ENCODE peak calls at places on chromosomes 6 and 20, in six cellular contexts. One of them, this sample, is unnamed.

GRCh38 chr6:170449835-170450753 is 103.0 kb downstream of the PSMB1 start:
- DNase-seq in gastrocnemius medialis: no peak
- DNase-seq in AG04450: no peak
- DNase-seq in brain microvascular endothelial cell: no peak
- DNase-seq in mesothelial cell of epicardium: peak; percentile 40
- DNase-seq in GM12865: peak; percentile 30
- DNase-seq in this sample: no peak

GRCh38 chr6:154962751-154963150 is 32.4 kb upstream of the TIAM2 start:
- DNase-seq in gastrocnemius medialis: no peak
- DNase-seq in AG04450: peak; percentile 55
- DNase-seq in brain microvascular endothelial cell: peak; percentile 73
- DNase-seq in mesothelial cell of epicardium: no peak
- DNase-seq in GM12865: no peak
- DNase-seq in this sample: no peak

GRCh38 chr6:107304421-107305025 is 154.8 kb downstream of the PDSS2 start:
- DNase-seq in gastrocnemius medialis: no peak
- DNase-seq in AG04450: no peak
- DNase-seq in brain microvascular endothelial cell: peak; percentile 6
- DNase-seq in mesothelial cell of epicardium: no peak
- DNase-seq in GM12865: no peak
- DNase-seq in this sample: no peak

GRCh38 chr6:13012977-13013680 is 296.6 kb downstream of the PHACTR1 start:
- DNase-seq in gastrocnemius medialis: no peak
- DNase-seq in AG04450: no peak
- DNase-seq in brain microvascular endothelial cell: no peak
- DNase-seq in mesothelial cell of epicardium: peak; percentile 42
- DNase-seq in GM12865: no peak
- DNase-seq in this sample: peak; percentile 22

GRCh38 chr6:92496527-92496926 is 922.8 kb downstream of the EPHA7 start:
- DNase-seq in gastrocnemius medialis: no peak
- DNase-seq in AG04450: no peak
- DNase-seq in brain microvascular endothelial cell: no peak
- DNase-seq in mesothelial cell of epicardium: no peak
- DNase-seq in GM12865: no peak
- DNase-seq in this sample: no peak

GRCh38 chr6:116858060-116858459 is 19.0 kb upstream of the RFX6 start:
- DNase-seq in gastrocnemius medialis: no peak
- DNase-seq in AG04450: no peak
- DNase-seq in brain microvascular endothelial cell: no peak
- DNase-seq in mesothelial cell of epicardium: no peak
- DNase-seq in GM12865: no peak
- DNase-seq in this sample: no peak

GRCh38 chr6:168165891-168166290 is 86.9 kb upstream of the FRMD1 start:
- DNase-seq in gastrocnemius medialis: no peak
- DNase-seq in AG04450: no peak
- DNase-seq in brain microvascular endothelial cell: no peak
- DNase-seq in mesothelial cell of epicardium: peak; percentile 9
- DNase-seq in GM12865: no peak
- DNase-seq in this sample: no peak

GRCh38 chr20:41261790-41262717 is 55.5 kb downstream of the ZHX3 start:
- DNase-seq in gastrocnemius medialis: no peak
- DNase-seq in AG04450: no peak
- DNase-seq in brain microvascular endothelial cell: no peak
- DNase-seq in mesothelial cell of epicardium: no peak
- DNase-seq in GM12865: no peak
- DNase-seq in this sample: no peak

GRCh38 chr6:105609375-105609991 is 206.6 kb upstream of the PREP start:
- DNase-seq in gastrocnemius medialis: no peak
- DNase-seq in AG04450: peak; percentile 49
- DNase-seq in brain microvascular endothelial cell: peak; percentile 86
- DNase-seq in mesothelial cell of epicardium: no peak
- DNase-seq in GM12865: no peak
- DNase-seq in this sample: no peak

GRCh38 chr6:157468574-157468973 is 87.6 kb downstream of the ZDHHC14 start:
- DNase-seq in gastrocnemius medialis: no peak
- DNase-seq in AG04450: no peak
- DNase-seq in brain microvascular endothelial cell: no peak
- DNase-seq in mesothelial cell of epicardium: no peak
- DNase-seq in GM12865: no peak
- DNase-seq in this sample: no peak

GRCh38 chr6:117157448-117157847 is 107.9 kb upstream of the VGLL2 start:
- DNase-seq in gastrocnemius medialis: no peak
- DNase-seq in AG04450: no peak
- DNase-seq in brain microvascular endothelial cell: no peak
- DNase-seq in mesothelial cell of epicardium: no peak
- DNase-seq in GM12865: no peak
- DNase-seq in this sample: no peak

GRCh38 chr6:75109025-75109424 is 96.8 kb downstream of the COL12A1 start:
- DNase-seq in gastrocnemius medialis: no peak
- DNase-seq in AG04450: no peak
- DNase-seq in brain microvascular endothelial cell: no peak
- DNase-seq in mesothelial cell of epicardium: no peak
- DNase-seq in GM12865: no peak
- DNase-seq in this sample: no peak

GRCh38 chr6:90237350-90237990 is 59.2 kb downstream of the BACH2 start:
- DNase-seq in gastrocnemius medialis: no peak
- DNase-seq in AG04450: no peak
- DNase-seq in brain microvascular endothelial cell: no peak
- DNase-seq in mesothelial cell of epicardium: no peak
- DNase-seq in GM12865: no peak
- DNase-seq in this sample: no peak

GRCh38 chr6:49552596-49552995 is 2.1 kb downstream of the C6orf141 start:
- DNase-seq in gastrocnemius medialis: no peak
- DNase-seq in AG04450: no peak
- DNase-seq in brain microvascular endothelial cell: no peak
- DNase-seq in mesothelial cell of epicardium: no peak
- DNase-seq in GM12865: no peak
- DNase-seq in this sample: no peak

GRCh38 chr6:41343641-41344187 is 8.3 kb downstream of the NCR2 start:
- DNase-seq in gastrocnemius medialis: no peak
- DNase-seq in AG04450: no peak
- DNase-seq in brain microvascular endothelial cell: no peak
- DNase-seq in mesothelial cell of epicardium: peak; percentile 7
- DNase-seq in GM12865: no peak
- DNase-seq in this sample: no peak

GRCh38 chr6:18390476-18390875 is 3.3 kb downstream of the RNF144B start:
- DNase-seq in gastrocnemius medialis: no peak
- DNase-seq in AG04450: no peak
- DNase-seq in brain microvascular endothelial cell: no peak
- DNase-seq in mesothelial cell of epicardium: no peak
- DNase-seq in GM12865: no peak
- DNase-seq in this sample: no peak

GRCh38 chr20:4708036-4708435 is 13.7 kb upstream of the PRND start:
- DNase-seq in gastrocnemius medialis: no peak
- DNase-seq in AG04450: no peak
- DNase-seq in brain microvascular endothelial cell: no peak
- DNase-seq in mesothelial cell of epicardium: no peak
- DNase-seq in GM12865: no peak
- DNase-seq in this sample: no peak

GRCh38 chr6:44456070-44456965 is 68.8 kb downstream of the CDC5L start:
- DNase-seq in gastrocnemius medialis: no peak
- DNase-seq in AG04450: no peak
- DNase-seq in brain microvascular endothelial cell: peak; percentile 55
- DNase-seq in mesothelial cell of epicardium: no peak
- DNase-seq in GM12865: peak; percentile 66
- DNase-seq in this sample: peak; percentile 71

GRCh38 chr6:104639671-104640070 is 220.0 kb downstream of the HACE1 start:
- DNase-seq in gastrocnemius medialis: no peak
- DNase-seq in AG04450: no peak
- DNase-seq in brain microvascular endothelial cell: no peak
- DNase-seq in mesothelial cell of epicardium: no peak
- DNase-seq in GM12865: peak; percentile 59
- DNase-seq in this sample: peak; percentile 18

GRCh38 chr6:161374971-161375873 is 101.4 kb upstream of the AGPAT4 start:
- DNase-seq in gastrocnemius medialis: peak; percentile 42
- DNase-seq in AG04450: no peak
- DNase-seq in brain microvascular endothelial cell: no peak
- DNase-seq in mesothelial cell of epicardium: no peak
- DNase-seq in GM12865: peak; percentile 27
- DNase-seq in this sample: no peak

GRCh38 chr6:55399331-55399730 is 72.1 kb downstream of the GFRAL start:
- DNase-seq in gastrocnemius medialis: no peak
- DNase-seq in AG04450: no peak
- DNase-seq in brain microvascular endothelial cell: no peak
- DNase-seq in mesothelial cell of epicardium: no peak
- DNase-seq in GM12865: no peak
- DNase-seq in this sample: no peak

GRCh38 chr6:150932976-150933375 is 67.5 kb downstream of the MTHFD1L start:
- DNase-seq in gastrocnemius medialis: no peak
- DNase-seq in AG04450: no peak
- DNase-seq in brain microvascular endothelial cell: no peak
- DNase-seq in mesothelial cell of epicardium: no peak
- DNase-seq in GM12865: no peak
- DNase-seq in this sample: no peak

GRCh38 chr20:42082611-42083010 is 464.4 kb upstream of the CHD6 start:
- DNase-seq in gastrocnemius medialis: peak; percentile 25
- DNase-seq in AG04450: no peak
- DNase-seq in brain microvascular endothelial cell: peak; percentile 0
- DNase-seq in mesothelial cell of epicardium: peak; percentile 50
- DNase-seq in GM12865: no peak
- DNase-seq in this sample: no peak

GRCh38 chr6:150964765-150965164 is 99.3 kb downstream of the MTHFD1L start:
- DNase-seq in gastrocnemius medialis: no peak
- DNase-seq in AG04450: no peak
- DNase-seq in brain microvascular endothelial cell: no peak
- DNase-seq in mesothelial cell of epicardium: no peak
- DNase-seq in GM12865: no peak
- DNase-seq in this sample: no peak

GRCh38 chr20:46978871-46979536 is 84.4 kb downstream of the EYA2 start:
- DNase-seq in gastrocnemius medialis: no peak
- DNase-seq in AG04450: no peak
- DNase-seq in brain microvascular endothelial cell: no peak
- DNase-seq in mesothelial cell of epicardium: no peak
- DNase-seq in GM12865: no peak
- DNase-seq in this sample: no peak

GRCh38 chr6:15132854-15133670 is 112.8 kb upstream of the JARID2 start:
- DNase-seq in gastrocnemius medialis: no peak
- DNase-seq in AG04450: peak; percentile 27
- DNase-seq in brain microvascular endothelial cell: peak; percentile 80
- DNase-seq in mesothelial cell of epicardium: no peak
- DNase-seq in GM12865: no peak
- DNase-seq in this sample: no peak

GRCh38 chr6:98487612-98488011 is 346.8 kb upstream of the POU3F2 start:
- DNase-seq in gastrocnemius medialis: no peak
- DNase-seq in AG04450: no peak
- DNase-seq in brain microvascular endothelial cell: no peak
- DNase-seq in mesothelial cell of epicardium: no peak
- DNase-seq in GM12865: no peak
- DNase-seq in this sample: no peak

GRCh38 chr6:1131285-1132079 is 180.4 kb upstream of the FOXQ1 start:
- DNase-seq in gastrocnemius medialis: no peak
- DNase-seq in AG04450: peak; percentile 76
- DNase-seq in brain microvascular endothelial cell: peak; percentile 39
- DNase-seq in mesothelial cell of epicardium: no peak
- DNase-seq in GM12865: no peak
- DNase-seq in this sample: no peak
- TF ChIP-seq CTCF in gastrocnemius medialis: no peak
- TF ChIP-seq CTCF in AG04450: no peak
- TF ChIP-seq CTCF in brain microvascular endothelial cell: no peak
- TF ChIP-seq CTCF in mesothelial cell of epicardium: no peak
- TF ChIP-seq CTCF in GM12865: no peak
- TF ChIP-seq CTCF in this sample: no peak

DNA sequence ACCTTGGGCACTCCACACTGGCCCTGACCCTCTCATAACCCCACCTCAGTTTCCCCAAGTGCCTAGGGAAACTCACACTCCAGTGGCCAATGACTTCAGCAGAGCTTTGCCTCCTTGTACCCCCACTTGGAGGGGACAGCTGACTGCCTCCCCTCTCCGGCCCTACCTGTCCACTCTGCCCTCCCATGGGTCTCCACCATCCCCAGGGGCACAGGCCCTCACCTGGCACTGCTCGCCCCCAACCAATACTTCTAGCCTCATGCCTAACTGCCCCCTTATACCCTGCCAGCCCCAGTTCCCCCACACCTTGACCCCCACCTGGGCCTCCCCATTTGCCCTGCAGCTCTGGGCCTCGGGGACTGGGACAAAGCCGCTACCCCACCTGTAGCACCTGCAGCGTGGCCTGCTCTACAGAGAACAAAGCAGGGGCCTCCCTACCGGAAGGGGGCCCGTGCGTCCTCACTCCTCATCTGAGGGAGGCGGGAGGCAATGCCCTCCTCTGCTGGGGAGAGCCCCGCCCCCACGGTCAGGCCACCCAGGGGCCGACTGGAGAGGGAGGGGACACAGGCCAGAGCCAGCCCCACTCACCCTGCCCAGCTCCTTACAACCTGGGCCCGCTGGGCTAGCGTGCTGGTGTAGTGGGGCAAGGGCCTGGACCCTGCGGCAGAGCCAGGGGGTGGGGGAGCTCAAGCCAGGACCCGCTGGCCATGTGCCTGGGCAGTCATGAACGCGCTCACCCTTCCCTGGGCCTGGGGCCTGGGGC is 8.2 kb downstream of the LAMA5 start:
- DNase-seq in gastrocnemius medialis: no peak
- DNase-seq in AG04450: no peak
- DNase-seq in brain microvascular endothelial cell: no peak
- DNase-seq in mesothelial cell of epicardium: no peak
- DNase-seq in GM12865: no peak
- DNase-seq in this sample: no peak
- TF ChIP-seq CTCF in gastrocnemius medialis: no peak
- TF ChIP-seq CTCF in AG04450: no peak
- TF ChIP-seq CTCF in brain microvascular endothelial cell: no peak
- TF ChIP-seq CTCF in mesothelial cell of epicardium: no peak
- TF ChIP-seq CTCF in GM12865: no peak
- TF ChIP-seq CTCF in this sample: no peak

DNA sequence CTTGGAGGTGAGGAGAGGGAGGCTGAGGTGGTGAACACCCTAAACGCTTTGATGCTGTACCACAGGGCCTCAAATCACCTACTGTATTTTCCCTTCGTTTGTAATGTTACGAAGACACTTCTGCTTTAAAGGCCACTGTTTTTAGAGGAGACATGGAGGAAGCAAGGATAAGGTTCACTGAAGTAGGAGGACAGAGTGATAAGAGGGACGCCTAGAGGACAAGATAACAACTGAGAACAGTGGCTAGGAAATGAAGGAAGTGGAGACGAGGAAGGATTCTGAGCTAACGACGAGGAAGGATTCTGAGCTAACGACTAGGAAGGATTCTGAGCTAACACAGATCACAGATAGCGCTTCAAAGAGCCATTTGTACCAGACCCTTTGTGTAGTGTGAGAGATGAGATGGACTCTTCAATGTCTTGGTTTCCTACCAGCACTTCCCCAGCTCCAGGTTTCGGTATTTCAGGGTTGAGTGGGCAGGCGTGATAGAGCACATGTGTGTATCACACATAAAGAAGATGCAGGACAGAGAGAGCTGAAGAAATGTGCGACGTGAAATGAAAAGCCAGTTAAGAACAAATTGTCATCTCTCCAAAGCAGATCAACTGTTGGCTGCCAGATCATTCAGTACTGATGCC is 7.5 kb downstream of the SF3B5 start:
- DNase-seq in gastrocnemius medialis: no peak
- DNase-seq in AG04450: no peak
- DNase-seq in brain microvascular endothelial cell: no peak
- DNase-seq in mesothelial cell of epicardium: no peak
- DNase-seq in GM12865: no peak
- DNase-seq in this sample: peak; percentile 25
- TF ChIP-seq CTCF in gastrocnemius medialis: no peak
- TF ChIP-seq CTCF in AG04450: no peak
- TF ChIP-seq CTCF in brain microvascular endothelial cell: no peak
- TF ChIP-seq CTCF in mesothelial cell of epicardium: no peak
- TF ChIP-seq CTCF in GM12865: no peak
- TF ChIP-seq CTCF in this sample: no peak

GRCh38 chr20:39049148-39049547 is 87.0 kb downstream of the DHX35 start:
- DNase-seq in gastrocnemius medialis: no peak
- DNase-seq in AG04450: no peak
- DNase-seq in brain microvascular endothelial cell: no peak
- DNase-seq in mesothelial cell of epicardium: no peak
- DNase-seq in GM12865: no peak
- DNase-seq in this sample: peak; percentile 15
- TF ChIP-seq CTCF in gastrocnemius medialis: no peak
- TF ChIP-seq CTCF in AG04450: no peak
- TF ChIP-seq CTCF in brain microvascular endothelial cell: no peak
- TF ChIP-seq CTCF in mesothelial cell of epicardium: no peak
- TF ChIP-seq CTCF in GM12865: no peak
- TF ChIP-seq CTCF in this sample: no peak